ENCODE peak calls at places on chromosomes 2 and 18, in nine cellular contexts. One of them, this sample, is unnamed.

GRCh38 chr18:48800479-48800876 is 150.3 kb downstream of the SMAD7 start:
- DNase-seq in GM23248: no peak
- DNase-seq in left ventricle myocardium inferior: peak
- DNase-seq in GM23338: no peak
- DNase-seq in fibroblast of lung: no peak
- DNase-seq in suprapubic skin: no peak
- DNase-seq in CD8-positive, alpha-beta memory T cell: peak
- DNase-seq in neural progenitor cell: no peak
- DNase-seq in tibial artery: no peak
- DNase-seq in this sample: no peak

GRCh38 chr2:20551231-20551944 is 99.5 kb downstream of the HS1BP3 start:
- DNase-seq in CD8-positive, alpha-beta memory T cell: no peak
- DNase-seq in suprapubic skin: no peak
- DNase-seq in left ventricle myocardium inferior: no peak
- DNase-seq in tibial artery: no peak
- DNase-seq in GM23248: peak
- DNase-seq in GM23338: no peak
- DNase-seq in fibroblast of lung: no peak
- DNase-seq in neural progenitor cell: no peak
- DNase-seq in this sample: no peak

GRCh38 chr2:7044253-7045250 is 127.3 kb downstream of the RNF144A start:
- DNase-seq in tibial artery: peak
- DNase-seq in CD8-positive, alpha-beta memory T cell: peak
- DNase-seq in neural progenitor cell: peak
- DNase-seq in suprapubic skin: no peak
- DNase-seq in GM23338: peak
- DNase-seq in GM23248: peak
- DNase-seq in left ventricle myocardium inferior: peak
- DNase-seq in fibroblast of lung: peak
- DNase-seq in this sample: peak

GRCh38 chr18:5937086-5937485 is 41.8 kb upstream of the TMEM200C start:
- DNase-seq in left ventricle myocardium inferior: no peak
- DNase-seq in suprapubic skin: no peak
- DNase-seq in GM23248: no peak
- DNase-seq in GM23338: no peak
- DNase-seq in tibial artery: no peak
- DNase-seq in fibroblast of lung: no peak
- DNase-seq in neural progenitor cell: no peak
- DNase-seq in CD8-positive, alpha-beta memory T cell: no peak
- DNase-seq in this sample: no peak

GRCh38 chr18:21704603-21705364 is at the start of gene ABHD3:
- DNase-seq in GM23248: peak
- DNase-seq in tibial artery: peak
- DNase-seq in left ventricle myocardium inferior: peak
- DNase-seq in neural progenitor cell: peak
- DNase-seq in suprapubic skin: peak
- DNase-seq in GM23338: peak
- DNase-seq in CD8-positive, alpha-beta memory T cell: peak
- DNase-seq in fibroblast of lung: peak
- DNase-seq in this sample: peak

GRCh38 chr2:157480182-157480961 is 36.5 kb upstream of the CYTIP start:
- DNase-seq in fibroblast of lung: peak
- DNase-seq in CD8-positive, alpha-beta memory T cell: no peak
- DNase-seq in neural progenitor cell: no peak
- DNase-seq in suprapubic skin: peak
- DNase-seq in tibial artery: peak
- DNase-seq in GM23338: no peak
- DNase-seq in GM23248: peak
- DNase-seq in left ventricle myocardium inferior: peak
- DNase-seq in this sample: peak

GRCh38 chr2:38064805-38065501 is 11.0 kb downstream of the CYP1B1 start:
- DNase-seq in suprapubic skin: no peak
- DNase-seq in fibroblast of lung: peak
- DNase-seq in tibial artery: no peak
- DNase-seq in CD8-positive, alpha-beta memory T cell: no peak
- DNase-seq in neural progenitor cell: no peak
- DNase-seq in left ventricle myocardium inferior: no peak
- DNase-seq in GM23338: no peak
- DNase-seq in GM23248: no peak
- DNase-seq in this sample: peak

GRCh38 chr2:43482974-43483373 is 112.9 kb downstream of the THADA start:
- DNase-seq in neural progenitor cell: no peak
- DNase-seq in CD8-positive, alpha-beta memory T cell: no peak
- DNase-seq in fibroblast of lung: peak
- DNase-seq in left ventricle myocardium inferior: no peak
- DNase-seq in GM23338: no peak
- DNase-seq in GM23248: peak
- DNase-seq in suprapubic skin: no peak
- DNase-seq in tibial artery: no peak
- DNase-seq in this sample: peak

GRCh38 chr2:165494568-165494967 is 25.1 kb downstream of the CSRNP3 start:
- DNase-seq in suprapubic skin: no peak
- DNase-seq in neural progenitor cell: no peak
- DNase-seq in CD8-positive, alpha-beta memory T cell: no peak
- DNase-seq in tibial artery: no peak
- DNase-seq in fibroblast of lung: no peak
- DNase-seq in GM23248: no peak
- DNase-seq in left ventricle myocardium inferior: no peak
- DNase-seq in GM23338: no peak
- DNase-seq in this sample: no peak

GRCh38 chr2:201191132-201191875 is 8.4 kb downstream of the CASP10 start:
- DNase-seq in left ventricle myocardium inferior: no peak
- DNase-seq in suprapubic skin: no peak
- DNase-seq in fibroblast of lung: no peak
- DNase-seq in neural progenitor cell: no peak
- DNase-seq in CD8-positive, alpha-beta memory T cell: no peak
- DNase-seq in tibial artery: no peak
- DNase-seq in GM23248: no peak
- DNase-seq in GM23338: no peak
- DNase-seq in this sample: no peak

GRCh38 chr2:134454931-134455330 is 201.1 kb downstream of the MGAT5 start:
- DNase-seq in neural progenitor cell: no peak
- DNase-seq in GM23338: no peak
- DNase-seq in fibroblast of lung: no peak
- DNase-seq in tibial artery: peak
- DNase-seq in CD8-positive, alpha-beta memory T cell: no peak
- DNase-seq in left ventricle myocardium inferior: no peak
- DNase-seq in GM23248: no peak
- DNase-seq in suprapubic skin: peak
- DNase-seq in this sample: no peak

DNA sequence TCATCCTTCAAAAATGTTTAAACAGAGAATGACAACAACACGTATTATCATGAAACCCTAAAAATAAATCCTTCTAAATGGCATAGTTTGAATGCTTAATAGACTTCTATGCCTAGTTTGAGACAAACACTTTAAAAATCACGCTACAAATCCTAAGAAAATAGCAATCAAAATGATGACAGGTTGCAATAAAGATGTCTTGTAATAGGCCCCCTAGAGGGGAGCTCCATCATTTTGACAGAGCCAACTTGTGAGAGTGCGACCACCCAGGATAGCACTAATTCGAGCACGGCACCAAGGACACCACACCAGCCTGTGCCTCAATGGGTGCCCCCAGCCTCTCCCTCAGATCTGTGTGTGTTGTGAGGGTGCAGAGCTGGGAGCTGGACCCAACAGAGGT is 241.3 kb upstream of the PXDN start:
- DNase-seq in fibroblast of lung: no peak
- DNase-seq in left ventricle myocardium inferior: no peak
- DNase-seq in CD8-positive, alpha-beta memory T cell: no peak
- DNase-seq in GM23248: no peak
- DNase-seq in GM23338: no peak
- DNase-seq in tibial artery: no peak
- DNase-seq in suprapubic skin: no peak
- DNase-seq in neural progenitor cell: no peak
- DNase-seq in this sample: no peak
- H3K4me3 ChIP-seq in fibroblast of lung: no peak
- H3K4me3 ChIP-seq in left ventricle myocardium inferior: no peak
- H3K4me3 ChIP-seq in CD8-positive, alpha-beta memory T cell: no peak
- H3K4me3 ChIP-seq in GM23248: no peak
- H3K4me3 ChIP-seq in GM23338: no peak
- H3K4me3 ChIP-seq in tibial artery: no peak
- H3K4me3 ChIP-seq in suprapubic skin: no peak
- H3K4me3 ChIP-seq in neural progenitor cell: no peak
- H3K4me3 ChIP-seq in this sample: no peak

GRCh38 chr2:24301599-24301998 is 58.7 kb downstream of the ITSN2 start:
- DNase-seq in CD8-positive, alpha-beta memory T cell: no peak
- DNase-seq in GM23338: no peak
- DNase-seq in fibroblast of lung: no peak
- DNase-seq in left ventricle myocardium inferior: no peak
- DNase-seq in GM23248: no peak
- DNase-seq in neural progenitor cell: no peak
- DNase-seq in tibial artery: no peak
- DNase-seq in suprapubic skin: no peak
- DNase-seq in this sample: no peak

GRCh38 chr2:24304098-24304497 is 56.2 kb downstream of the ITSN2 start:
- DNase-seq in fibroblast of lung: peak
- DNase-seq in suprapubic skin: peak
- DNase-seq in neural progenitor cell: peak
- DNase-seq in GM23248: peak
- DNase-seq in GM23338: peak
- DNase-seq in CD8-positive, alpha-beta memory T cell: no peak
- DNase-seq in left ventricle myocardium inferior: peak
- DNase-seq in tibial artery: peak
- DNase-seq in this sample: peak

GRCh38 chr2:24307961-24308360 is 52.4 kb downstream of the ITSN2 start:
- DNase-seq in neural progenitor cell: no peak
- DNase-seq in tibial artery: no peak
- DNase-seq in CD8-positive, alpha-beta memory T cell: no peak
- DNase-seq in left ventricle myocardium inferior: no peak
- DNase-seq in GM23248: peak
- DNase-seq in GM23338: no peak
- DNase-seq in suprapubic skin: no peak
- DNase-seq in fibroblast of lung: peak
- DNase-seq in this sample: no peak

GRCh38 chr2:24304621-24305020 is 55.7 kb downstream of the ITSN2 start:
- DNase-seq in CD8-positive, alpha-beta memory T cell: no peak
- DNase-seq in left ventricle myocardium inferior: no peak
- DNase-seq in GM23338: no peak
- DNase-seq in neural progenitor cell: no peak
- DNase-seq in GM23248: peak
- DNase-seq in fibroblast of lung: peak
- DNase-seq in suprapubic skin: no peak
- DNase-seq in tibial artery: no peak
- DNase-seq in this sample: no peak
- H3K27ac ChIP-seq in CD8-positive, alpha-beta memory T cell: no peak
- H3K27ac ChIP-seq in left ventricle myocardium inferior: peak
- H3K27ac ChIP-seq in GM23338: no peak
- H3K27ac ChIP-seq in neural progenitor cell: no peak
- H3K27ac ChIP-seq in GM23248: peak
- H3K27ac ChIP-seq in fibroblast of lung: no peak
- H3K27ac ChIP-seq in suprapubic skin: peak
- H3K27ac ChIP-seq in tibial artery: peak
- H3K27ac ChIP-seq in this sample: no peak

GRCh38 chr18:57942493-57942892 is 101.5 kb upstream of the NEDD4L start:
- DNase-seq in fibroblast of lung: no peak
- DNase-seq in CD8-positive, alpha-beta memory T cell: no peak
- DNase-seq in GM23338: peak
- DNase-seq in neural progenitor cell: peak
- DNase-seq in suprapubic skin: no peak
- DNase-seq in tibial artery: no peak
- DNase-seq in left ventricle myocardium inferior: no peak
- DNase-seq in GM23248: no peak
- DNase-seq in this sample: no peak
- H3K4me3 ChIP-seq in fibroblast of lung: no peak
- H3K4me3 ChIP-seq in CD8-positive, alpha-beta memory T cell: no peak
- H3K4me3 ChIP-seq in GM23338: no peak
- H3K4me3 ChIP-seq in neural progenitor cell: no peak
- H3K4me3 ChIP-seq in suprapubic skin: no peak
- H3K4me3 ChIP-seq in tibial artery: no peak
- H3K4me3 ChIP-seq in left ventricle myocardium inferior: no peak
- H3K4me3 ChIP-seq in GM23248: no peak
- H3K4me3 ChIP-seq in this sample: no peak

GRCh38 chr2:234495801-234496441 is 960 bp downstream of the ARL4C start:
- DNase-seq in fibroblast of lung: peak
- DNase-seq in GM23248: peak
- DNase-seq in suprapubic skin: peak
- DNase-seq in GM23338: peak
- DNase-seq in CD8-positive, alpha-beta memory T cell: peak
- DNase-seq in left ventricle myocardium inferior: peak
- DNase-seq in tibial artery: no peak
- DNase-seq in neural progenitor cell: peak
- DNase-seq in this sample: peak

GRCh38 chr2:234492687-234493086 is 4.2 kb downstream of the ARL4C start:
- DNase-seq in fibroblast of lung: no peak
- DNase-seq in GM23248: no peak
- DNase-seq in suprapubic skin: no peak
- DNase-seq in neural progenitor cell: no peak
- DNase-seq in left ventricle myocardium inferior: no peak
- DNase-seq in CD8-positive, alpha-beta memory T cell: no peak
- DNase-seq in tibial artery: no peak
- DNase-seq in GM23338: no peak
- DNase-seq in this sample: no peak

GRCh38 chr2:234495076-234495800 is 1.6 kb downstream of the ARL4C start:
- DNase-seq in suprapubic skin: no peak
- DNase-seq in GM23248: peak
- DNase-seq in CD8-positive, alpha-beta memory T cell: peak
- DNase-seq in left ventricle myocardium inferior: no peak
- DNase-seq in tibial artery: no peak
- DNase-seq in GM23338: peak
- DNase-seq in neural progenitor cell: peak
- DNase-seq in fibroblast of lung: peak
- DNase-seq in this sample: no peak

GRCh38 chr2:234493117-234493516 is 3.8 kb downstream of the ARL4C start:
- DNase-seq in suprapubic skin: no peak
- DNase-seq in fibroblast of lung: no peak
- DNase-seq in left ventricle myocardium inferior: no peak
- DNase-seq in neural progenitor cell: peak
- DNase-seq in CD8-positive, alpha-beta memory T cell: no peak
- DNase-seq in GM23248: no peak
- DNase-seq in GM23338: no peak
- DNase-seq in tibial artery: no peak
- DNase-seq in this sample: no peak

GRCh38 chr2:234494361-234495075 is 2.4 kb downstream of the ARL4C start:
- DNase-seq in GM23338: peak
- DNase-seq in GM23248: peak
- DNase-seq in fibroblast of lung: peak
- DNase-seq in left ventricle myocardium inferior: no peak
- DNase-seq in neural progenitor cell: peak
- DNase-seq in suprapubic skin: no peak
- DNase-seq in tibial artery: no peak
- DNase-seq in CD8-positive, alpha-beta memory T cell: peak
- DNase-seq in this sample: peak
- H3K27ac ChIP-seq in GM23338: no peak
- H3K27ac ChIP-seq in GM23248: no peak
- H3K27ac ChIP-seq in fibroblast of lung: peak
- H3K27ac ChIP-seq in left ventricle myocardium inferior: no peak
- H3K27ac ChIP-seq in neural progenitor cell: peak
- H3K27ac ChIP-seq in suprapubic skin: peak
- H3K27ac ChIP-seq in tibial artery: no peak
- H3K27ac ChIP-seq in CD8-positive, alpha-beta memory T cell: peak
- H3K27ac ChIP-seq in this sample: peak

DNA sequence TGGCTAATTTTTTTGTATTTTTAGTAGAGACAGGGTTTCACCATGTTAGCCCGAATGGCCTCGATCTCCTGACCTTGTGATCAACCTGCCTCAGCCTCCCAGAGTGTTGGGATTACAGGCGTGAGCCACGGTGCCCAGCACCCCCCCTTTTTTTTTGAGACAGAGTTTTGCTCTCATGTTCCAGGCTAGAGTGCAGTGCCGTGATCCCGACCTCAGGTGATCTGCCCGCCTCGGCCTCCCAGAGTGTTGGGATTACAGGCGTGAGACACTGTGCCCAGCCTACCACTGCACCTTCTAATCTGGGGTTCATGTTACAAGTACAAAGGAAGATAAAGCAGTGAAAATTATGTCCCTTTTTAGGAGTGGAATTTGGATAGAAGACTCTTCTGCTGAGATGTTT is 41.5 kb upstream of the CABLES1 start:
- DNase-seq in CD8-positive, alpha-beta memory T cell: no peak
- DNase-seq in tibial artery: no peak
- DNase-seq in suprapubic skin: no peak
- DNase-seq in neural progenitor cell: no peak
- DNase-seq in left ventricle myocardium inferior: no peak
- DNase-seq in fibroblast of lung: no peak
- DNase-seq in GM23338: no peak
- DNase-seq in GM23248: no peak
- DNase-seq in this sample: no peak
- H3K4me3 ChIP-seq in CD8-positive, alpha-beta memory T cell: no peak
- H3K4me3 ChIP-seq in tibial artery: no peak
- H3K4me3 ChIP-seq in suprapubic skin: no peak
- H3K4me3 ChIP-seq in neural progenitor cell: no peak
- H3K4me3 ChIP-seq in left ventricle myocardium inferior: no peak
- H3K4me3 ChIP-seq in fibroblast of lung: no peak
- H3K4me3 ChIP-seq in GM23338: no peak
- H3K4me3 ChIP-seq in GM23248: no peak
- H3K4me3 ChIP-seq in this sample: no peak